ENCODE peak calls at places on chromosomes 13 and 19, in six cellular contexts. One of them, this sample, is unnamed.
A peak's percentile ranks its signal among the peaks of the same experiment; 100 is the strongest.

GRCh38 chr13:74301200-74302063 is 167.2 kb upstream of the KLF12 start:
- DNase-seq in SK-N-SH: no peak
- DNase-seq in HCT116: no peak
- DNase-seq in K562: no peak
- DNase-seq in IMR-90: peak; percentile 24
- DNase-seq in H1: no peak
- DNase-seq in this sample: no peak

GRCh38 chr13:39982745-39983144 is 327.3 kb downstream of the COG6 start:
- DNase-seq in HCT116: no peak
- DNase-seq in K562: no peak
- DNase-seq in IMR-90: no peak
- DNase-seq in H1: no peak
- DNase-seq in SK-N-SH: no peak
- DNase-seq in this sample: no peak

GRCh38 chr19:4600893-4601292 is 38.4 kb upstream of the TNFAIP8L1 start:
- DNase-seq in HCT116: no peak
- DNase-seq in H1: no peak
- DNase-seq in K562: no peak
- DNase-seq in IMR-90: no peak
- DNase-seq in SK-N-SH: no peak
- DNase-seq in this sample: no peak

GRCh38 chr13:104773775-104774174 is 1707.6 kb upstream of the SLC10A2 start:
- DNase-seq in IMR-90: peak; percentile 54
- DNase-seq in K562: peak; percentile 1
- DNase-seq in HCT116: peak; percentile 39
- DNase-seq in SK-N-SH: peak; percentile 11
- DNase-seq in H1: peak; percentile 51
- DNase-seq in this sample: peak; percentile 12

GRCh38 chr19:33726756-33727155 is 69.9 kb upstream of the KCTD15 start:
- DNase-seq in SK-N-SH: no peak
- DNase-seq in HCT116: no peak
- DNase-seq in K562: no peak
- DNase-seq in IMR-90: no peak
- DNase-seq in H1: no peak
- DNase-seq in this sample: no peak

GRCh38 chr13:64755961-64756360 is 2474.2 kb downstream of the PCDH9 start:
- DNase-seq in HCT116: no peak
- DNase-seq in SK-N-SH: no peak
- DNase-seq in K562: no peak
- DNase-seq in H1: no peak
- DNase-seq in IMR-90: no peak
- DNase-seq in this sample: no peak

GRCh38 chr19:54017266-54017665 is 25.8 kb downstream of the CACNG6 start:
- DNase-seq in HCT116: no peak
- DNase-seq in SK-N-SH: no peak
- DNase-seq in K562: no peak
- DNase-seq in IMR-90: peak; percentile 31
- DNase-seq in H1: no peak
- DNase-seq in this sample: peak; percentile 50

GRCh38 chr19:11737964-11738745 is 591 bp downstream of the ZNF823 start:
- DNase-seq in HCT116: no peak
- DNase-seq in IMR-90: peak; percentile 12
- DNase-seq in K562: peak; percentile 77
- DNase-seq in H1: peak; percentile 62
- DNase-seq in SK-N-SH: peak; percentile 71
- DNase-seq in this sample: no peak

GRCh38 chr19:423691-424466 is 14.9 kb upstream of the C2CD4C start:
- DNase-seq in IMR-90: no peak
- DNase-seq in K562: no peak
- DNase-seq in SK-N-SH: no peak
- DNase-seq in HCT116: no peak
- DNase-seq in H1: no peak
- DNase-seq in this sample: no peak

GRCh38 chr19:35533822-35534521 is 716 bp downstream of the GAPDHS start:
- DNase-seq in HCT116: no peak
- DNase-seq in K562: peak; percentile 29
- DNase-seq in IMR-90: peak; percentile 57
- DNase-seq in SK-N-SH: no peak
- DNase-seq in H1: peak; percentile 82
- DNase-seq in this sample: peak; percentile 73

GRCh38 chr19:7349961-7350711 is 1.4 kb downstream of the ARHGEF18 start:
- DNase-seq in K562: no peak
- DNase-seq in H1: no peak
- DNase-seq in SK-N-SH: no peak
- DNase-seq in HCT116: no peak
- DNase-seq in IMR-90: no peak
- DNase-seq in this sample: no peak

GRCh38 chr19:37389234-37389633 is 18.3 kb downstream of the ZNF527 start:
- DNase-seq in K562: no peak
- DNase-seq in H1: no peak
- DNase-seq in SK-N-SH: no peak
- DNase-seq in HCT116: no peak
- DNase-seq in IMR-90: no peak
- DNase-seq in this sample: no peak
- H3K9me3 ChIP-seq in K562: no peaks in the 10 kb centered on the region
- H3K9me3 ChIP-seq in H1: peaks cover 59% of the 10 kb centered on the region
- H3K9me3 ChIP-seq in SK-N-SH: peaks cover 28% of the 10 kb centered on the region
- H3K9me3 ChIP-seq in HCT116: peaks cover 42% of the 10 kb centered on the region
- H3K9me3 ChIP-seq in IMR-90: peaks cover 55% of the 10 kb centered on the region
- H3K9me3 ChIP-seq in this sample: peaks cover 100% of the 10 kb centered on the region

DNA sequence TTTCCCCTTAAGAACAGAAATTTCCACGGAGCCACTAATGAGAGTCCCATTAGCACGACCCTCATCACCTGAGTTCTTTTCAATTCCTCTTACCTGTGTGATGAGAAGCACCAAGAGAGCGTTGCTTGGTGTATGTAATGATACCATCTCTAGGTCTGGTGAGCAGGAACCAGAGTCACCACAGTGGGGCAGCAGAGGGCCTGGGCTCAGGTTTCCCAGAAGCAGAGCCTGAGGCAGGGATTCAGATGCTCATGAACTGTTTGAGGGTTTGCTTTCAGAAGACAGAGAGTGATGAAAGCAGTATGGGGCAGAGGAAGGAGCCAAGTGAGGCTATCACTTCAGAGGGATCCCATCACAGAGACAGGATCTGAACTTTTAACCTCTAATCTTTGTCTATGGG is 3.1 kb upstream of the PTPRH start:
- DNase-seq in IMR-90: no peak
- DNase-seq in K562: peak; percentile 89
- DNase-seq in SK-N-SH: no peak
- DNase-seq in HCT116: peak; percentile 72
- DNase-seq in H1: no peak
- DNase-seq in this sample: peak; percentile 73
- TF ChIP-seq RAD21 in IMR-90: no peak
- TF ChIP-seq RAD21 in K562: peak; percentile 79
- TF ChIP-seq RAD21 in SK-N-SH: no peak
- TF ChIP-seq RAD21 in HCT116: peak; percentile 95
- TF ChIP-seq RAD21 in H1: peak; percentile 45
- TF ChIP-seq RAD21 in this sample: peak; percentile 61

DNA sequence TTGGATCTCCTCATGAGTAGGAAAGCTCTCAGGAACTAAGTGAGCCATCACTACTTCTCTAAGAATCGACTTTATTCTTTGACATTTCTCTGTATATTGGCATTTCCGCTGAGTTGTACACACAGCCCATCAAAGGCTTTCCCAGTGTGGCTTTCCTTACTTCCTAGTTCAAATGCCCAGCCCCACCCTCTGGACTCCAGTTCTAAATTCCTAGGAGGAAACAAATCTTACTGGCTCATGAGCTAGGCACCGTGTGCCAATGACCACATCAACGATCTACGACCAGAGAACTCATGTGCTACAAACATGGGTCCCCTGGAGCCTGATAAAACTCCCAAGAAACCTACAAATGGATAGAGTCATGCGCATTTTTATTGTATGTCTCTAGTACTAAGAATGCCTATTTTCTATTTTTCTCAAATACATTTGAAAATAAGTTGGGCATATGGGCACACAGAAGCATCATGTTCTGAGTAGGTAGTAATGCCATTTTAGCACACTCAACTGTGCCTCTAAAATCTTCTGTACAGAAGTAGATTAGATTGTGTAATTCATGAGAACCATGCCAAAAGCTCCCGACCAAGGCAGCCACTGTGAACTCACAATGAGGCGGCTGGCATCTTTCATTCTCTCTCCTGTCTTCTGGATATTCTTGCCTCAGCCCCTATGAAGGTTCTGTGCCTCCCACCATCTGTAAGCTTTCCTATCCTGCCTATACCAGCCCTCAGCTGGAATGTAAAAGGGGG is 10.5 kb upstream of the RAP2A start:
- DNase-seq in HCT116: no peak
- DNase-seq in H1: no peak
- DNase-seq in K562: no peak
- DNase-seq in SK-N-SH: no peak
- DNase-seq in IMR-90: no peak
- DNase-seq in this sample: no peak
- H3K9me3 ChIP-seq in HCT116: no peaks in the 10 kb centered on the region
- H3K9me3 ChIP-seq in H1: no peaks in the 10 kb centered on the region
- H3K9me3 ChIP-seq in K562: no peaks in the 10 kb centered on the region
- H3K9me3 ChIP-seq in SK-N-SH: no peaks in the 10 kb centered on the region
- H3K9me3 ChIP-seq in IMR-90: no peaks in the 10 kb centered on the region
- H3K9me3 ChIP-seq in this sample: no peaks in the 10 kb centered on the region

GRCh38 chr13:92984151-92984550 is 242.5 kb upstream of the GPC6 start:
- DNase-seq in H1: no peak
- DNase-seq in SK-N-SH: no peak
- DNase-seq in IMR-90: peak; percentile 56
- DNase-seq in HCT116: no peak
- DNase-seq in K562: no peak
- DNase-seq in this sample: no peak

GRCh38 chr13:92994056-92994455 is 232.6 kb upstream of the GPC6 start:
- DNase-seq in HCT116: no peak
- DNase-seq in K562: no peak
- DNase-seq in H1: no peak
- DNase-seq in IMR-90: peak; percentile 78
- DNase-seq in SK-N-SH: no peak
- DNase-seq in this sample: no peak

GRCh38 chr13:92991687-92992086 is 234.9 kb upstream of the GPC6 start:
- DNase-seq in H1: no peak
- DNase-seq in K562: no peak
- DNase-seq in HCT116: no peak
- DNase-seq in SK-N-SH: no peak
- DNase-seq in IMR-90: peak; percentile 11
- DNase-seq in this sample: no peak

GRCh38 chr13:92989301-92989700 is 237.3 kb upstream of the GPC6 start:
- DNase-seq in SK-N-SH: no peak
- DNase-seq in H1: no peak
- DNase-seq in HCT116: no peak
- DNase-seq in IMR-90: no peak
- DNase-seq in K562: no peak
- DNase-seq in this sample: no peak
- TF ChIP-seq RAD21 in SK-N-SH: no peak
- TF ChIP-seq RAD21 in H1: no peak
- TF ChIP-seq RAD21 in HCT116: no peak
- TF ChIP-seq RAD21 in IMR-90: no peak
- TF ChIP-seq RAD21 in K562: no peak
- TF ChIP-seq RAD21 in this sample: no peak

GRCh38 chr13:45078003-45078402 is 42.3 kb upstream of the GTF2F2 start:
- DNase-seq in HCT116: no peak
- DNase-seq in H1: no peak
- DNase-seq in SK-N-SH: no peak
- DNase-seq in IMR-90: no peak
- DNase-seq in K562: no peak
- DNase-seq in this sample: no peak
- H3K9me3 ChIP-seq in HCT116: no peaks in the 10 kb centered on the region
- H3K9me3 ChIP-seq in H1: no peaks in the 10 kb centered on the region
- H3K9me3 ChIP-seq in SK-N-SH: no peaks in the 10 kb centered on the region
- H3K9me3 ChIP-seq in IMR-90: peaks cover 3% of the 10 kb centered on the region
- H3K9me3 ChIP-seq in K562: no peaks in the 10 kb centered on the region
- H3K9me3 ChIP-seq in this sample: no peaks in the 10 kb centered on the region

DNA sequence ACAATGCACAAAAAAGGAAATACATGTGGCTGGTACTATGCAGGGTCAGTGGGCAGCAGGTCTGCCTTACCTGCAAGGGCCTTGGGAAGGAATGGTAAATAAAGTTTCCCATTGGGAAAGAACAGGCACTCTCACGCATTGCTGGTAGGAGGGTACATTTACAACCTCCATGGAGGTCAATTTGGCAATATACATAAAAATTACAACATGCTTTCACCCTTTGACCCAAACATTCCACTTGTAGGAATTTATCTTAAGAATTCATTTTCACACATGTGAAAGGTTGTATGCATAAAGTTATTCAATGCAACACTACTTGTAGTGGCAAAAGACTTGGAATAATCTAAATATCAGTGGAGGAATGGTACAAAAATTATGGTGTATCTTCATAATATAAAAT is 216.4 kb downstream of the DLEU7 start:
- DNase-seq in H1: no peak
- DNase-seq in HCT116: no peak
- DNase-seq in K562: no peak
- DNase-seq in SK-N-SH: no peak
- DNase-seq in IMR-90: no peak
- DNase-seq in this sample: no peak
- TF ChIP-seq RAD21 in H1: no peak
- TF ChIP-seq RAD21 in HCT116: no peak
- TF ChIP-seq RAD21 in K562: no peak
- TF ChIP-seq RAD21 in SK-N-SH: no peak
- TF ChIP-seq RAD21 in IMR-90: no peak
- TF ChIP-seq RAD21 in this sample: no peak

This sample was measured in A549.